ENCODE peak calls at places on chromosomes 12 and 14, in four cellular contexts. S is EH, E is C1 segment of cervical spinal cord, C is HFFc6. X is an unnamed sample.

GRCh38 chr14:104550849-104551728 is 28.5 kb upstream of the C14orf180 start:
- DNase-seq in S (no peak), E (no peak), C (no peak), X (no peak)

GRCh38 chr12:124487834-124488165 is 79.6 kb downstream of the NCOR2 start:
- DNase-seq in S (no peak), E (no peak), C (no peak), X (no peak)

GRCh38 chr14:81147140-81147897 is 73.4 kb downstream of the GTF2A1 start:
- DNase-seq in S (no peak), E (no peak), C (no peak), X (no peak)

GRCh38 chr14:22814945-22815713 is at the start of gene SLC7A7:
- DNase-seq in S (no peak), E (no peak), C (no peak), X (no peak)

GRCh38 chr12:26097046-26097878 is 27.6 kb downstream of the BHLHE41 start:
- DNase-seq in S (peak), E (peak), C (peak), X (peak)

GRCh38 chr14:70907172-70907995 is at the start of gene PCNX1:
- DNase-seq in S (peak), E (peak), C (peak), X (peak)

GRCh38 chr12:58161773-58162172 is 220.4 kb downstream of the ATP23 start:
- DNase-seq in S (no peak), E (no peak), C (no peak), X (no peak)

GRCh38 chr12:95200128-95200973 is 16.9 kb downstream of the FGD6 start:
- DNase-seq in S (no peak), E (no peak), C (no peak), X (no peak)

GRCh38 chr14:101780390-101780789 is 18.9 kb downstream of the PPP2R5C start:
- DNase-seq in S (no peak), E (no peak), C (no peak), X (no peak)

GRCh38 chr12:131536337-131536736 is 174.6 kb upstream of the SFSWAP start:
- DNase-seq in S (no peak), E (no peak), C (no peak), X (no peak)

GRCh38 chr12:6664902-6665301 is 2.0 kb upstream of the ING4 start:
- DNase-seq in S (no peak), E (no peak), C (no peak), X (no peak)

GRCh38 chr14:69882086-69882864 is 3.1 kb downstream of the SMOC1 start:
- DNase-seq in S (no peak), E (no peak), C (no peak), X (no peak)

GRCh38 chr12:69405466-69405865 is 45.9 kb downstream of the YEATS4 start:
- DNase-seq in S (peak), E (no peak), C (peak), X (peak)

GRCh38 chr14:64759555-64759938 is 55.3 kb downstream of the PLEKHG3 start:
- DNase-seq in S (no peak), E (no peak), C (no peak), X (no peak)

GRCh38 chr12:89544730-89545184 is 18.9 kb upstream of the POC1B start:
- DNase-seq in S (peak), E (peak), C (peak), X (peak)

GRCh38 chr14:57066887-57067513 is 201.7 kb downstream of the EXOC5 start:
- DNase-seq in S (no peak), E (no peak), C (no peak), X (peak)

GRCh38 chr14:21020977-21021545 is 3.8 kb downstream of the NDRG2 start:
- DNase-seq in S (no peak), E (no peak), C (no peak), X (no peak)

GRCh38 chr12:120474092-120474960 is 4.8 kb upstream of the SRSF9 start:
- DNase-seq in S (peak), E (no peak), C (peak), X (peak)

GRCh38 chr12:76670776-76671175 is 93.1 kb upstream of the ZDHHC17 start:
- DNase-seq in S (peak), E (no peak), C (peak), X (peak)

GRCh38 chr12:27644446-27644845 is 51.8 kb upstream of the REP15 start:
- DNase-seq in S (peak), E (no peak), C (no peak), X (no peak)

GRCh38 chr12:53736602-53737493 is 9.6 kb upstream of the CALCOCO1 start:
- DNase-seq in S (no peak), E (no peak), C (no peak), X (no peak)

GRCh38 chr12:98422809-98423208 is 92.6 kb upstream of the TMPO start:
- DNase-seq in S (peak), E (no peak), C (no peak), X (peak)

X was measured in RPMI7951.